ENCODE peak calls at places on chromosome 22, in four cellular contexts. X is mammary epithelial cell; R is kidney; H is CD4-positive, alpha-beta memory T cell. G is an unnamed sample. For H3K4me1, the result is how much of the 10 kb centered on the place peaks cover.

GRCh38 chr22:29719894-29720645 is at the start of gene CABP7:
- DNase-seq in R (no peak), H (no peak), X (no peak), G (no peak)

GRCh38 chr22:36510384-36510783 is 3.5 kb upstream of the FOXRED2 start:
- DNase-seq in H (no peak), R (peak), X (no peak), G (no peak)

GRCh38 chr22:36009085-36009484 is 19.5 kb downstream of the RBFOX2 start:
- DNase-seq in H (no peak), X (no peak), R (no peak), G (no peak)

GRCh38 chr22:22749167-22749758 is 104.8 kb downstream of the GGTLC2 start:
- DNase-seq in X (no peak), H (no peak), R (no peak), G (no peak)

GRCh38 chr22:21928048-21928447 is 24.6 kb downstream of the PPM1F start:
- DNase-seq in X (no peak), R (no peak), H (no peak), G (no peak)

GRCh38 chr22:20456064-20456721 is 18.6 kb upstream of the SCARF2 start:
- DNase-seq in R (peak), X (peak), H (peak), G (peak)

GRCh38 chr22:48382197-48382596 is 1445.5 kb downstream of the BRD1 start:
- DNase-seq in X (no peak), R (no peak), H (no peak), G (no peak)

GRCh38 chr22:24402460-24403192 is 24.8 kb upstream of the ADORA2A start:
- DNase-seq in X (peak), R (peak), H (no peak), G (no peak)

GRCh38 chr22:45207533-45207932 is 33.2 kb downstream of the KIAA0930 start:
- DNase-seq in H (no peak), X (no peak), R (no peak), G (no peak)

GRCh38 chr22:27164781-27165503 is 507.6 kb downstream of the MIAT start:
- DNase-seq in R (no peak), X (no peak), H (no peak), G (no peak)

GRCh38 chr22:46145361-46145851 is 4.9 kb upstream of the PPARA start:
- DNase-seq in X (no peak), R (peak), H (no peak), G (no peak)

GRCh38 chr22:23591203-23591791 is 11.2 kb upstream of the IGLL1 start:
- DNase-seq in X (peak), R (peak), H (peak), G (peak)

GRCh38 chr22:37428649-37429586 is 1.6 kb upstream of the ELFN2 start:
- DNase-seq in H (peak), X (no peak), R (no peak), G (peak)

GRCh38 chr22:24494535-24495364 is at the start of gene UPB1:
- DNase-seq in X (no peak), R (peak), H (no peak), G (no peak)

GRCh38 chr22:19853879-19854777 is 546 bp downstream of the GNB1L start:
- DNase-seq in H (peak), X (no peak), R (peak), G (peak)

GRCh38 chr22:19103881-19104821 is 18.1 kb downstream of the DGCR2 start:
- DNase-seq in X (no peak), R (no peak), H (no peak), G (no peak)

GRCh38 chr22:43976861-43977795 is 21.9 kb downstream of the SAMM50 start:
- DNase-seq in X (no peak), R (no peak), H (no peak), G (no peak)

GRCh38 chr22:46574993-46575914 is 37.8 kb upstream of the CELSR1 start:
- DNase-seq in R (peak), H (no peak), X (peak), G (no peak)

GRCh38 chr22:23825246-23825905 is 13.4 kb downstream of the DERL3 start:
- DNase-seq in H (no peak), X (no peak), R (peak), G (no peak)

GRCh38 chr22:48391820-48392219 is 1435.9 kb downstream of the BRD1 start:
- DNase-seq in H (no peak), X (no peak), R (no peak), G (no peak)

GRCh38 chr22:28894793-28895192 is 11.4 kb downstream of the ZNRF3 start:
- DNase-seq in H (no peak), R (no peak), X (no peak), G (no peak)

GRCh38 chr22:30007361-30007760 is 72.9 kb upstream of the HORMAD2 start:
- DNase-seq in X (no peak), H (no peak), R (no peak), G (no peak)

GRCh38 chr22:32650553-32651345 is 150.8 kb upstream of the TIMP3 start:
- DNase-seq in H (no peak), X (no peak), R (no peak), G (no peak)

GRCh38 chr22:44684506-44685383 is 17.3 kb upstream of the PRR5 start:
- DNase-seq in H (peak), R (peak), X (peak), G (peak)

GRCh38 chr22:21055564-21055834 is 9.8 kb downstream of the LRRC74B start:
- DNase-seq in H (no peak), X (no peak), R (no peak), G (no peak)

GRCh38 chr22:44988671-44989070 is 21.1 kb downstream of the PHF21B start:
- DNase-seq in R (no peak), H (no peak), X (no peak), G (no peak)

GRCh38 chr22:23113067-23113846 is 28.5 kb downstream of the RSPH14 start:
- DNase-seq in X (no peak), H (no peak), R (no peak), G (no peak)

GRCh38 chr22:28915969-28916368 is 32.6 kb downstream of the ZNRF3 start:
- DNase-seq in X (no peak), H (no peak), R (no peak), G (no peak)

GRCh38 chr22:36659762-36660509 is 43.6 kb downstream of the CACNG2 start:
- DNase-seq in X (peak), H (no peak), R (peak), G (no peak)

GRCh38 chr22:23240639-23241389 is 60.5 kb downstream of the BCR start:
- DNase-seq in R (no peak), H (peak), X (peak), G (no peak)

GRCh38 chr22:46132830-46133587 is 17.3 kb upstream of the PPARA start:
- DNase-seq in H (no peak), X (no peak), R (peak), G (no peak)

GRCh38 chr22:37044634-37045625 is 6.6 kb upstream of the KCTD17 start:
- DNase-seq in R (no peak), H (no peak), X (peak), G (no peak)

GRCh38 chr22:44192098-44192810 is 11.5 kb downstream of the PARVG start:
- DNase-seq in R (peak), H (peak), X (peak), G (peak)

GRCh38 chr22:46993626-46994025 is 231.2 kb downstream of the TBC1D22A start:
- DNase-seq in X (no peak), R (peak), H (no peak), G (no peak)

GRCh38 chr22:35212020-35212419 is 45.3 kb upstream of the HMGXB4 start:
- DNase-seq in X (peak), H (no peak), R (no peak), G (no peak)

GRCh38 chr22:37418627-37419369 is 8.5 kb downstream of the ELFN2 start:
- DNase-seq in H (no peak), R (peak), X (no peak), G (no peak)

GRCh38 chr22:38462960-38463784 is 4.7 kb upstream of the KDELR3 start:
- DNase-seq in H (no peak), R (peak), X (no peak), G (no peak)

GRCh38 chr22:44090571-44090905 is 66.4 kb downstream of the PARVB start:
- DNase-seq in H (no peak), R (peak), X (no peak), G (no peak)

DNA sequence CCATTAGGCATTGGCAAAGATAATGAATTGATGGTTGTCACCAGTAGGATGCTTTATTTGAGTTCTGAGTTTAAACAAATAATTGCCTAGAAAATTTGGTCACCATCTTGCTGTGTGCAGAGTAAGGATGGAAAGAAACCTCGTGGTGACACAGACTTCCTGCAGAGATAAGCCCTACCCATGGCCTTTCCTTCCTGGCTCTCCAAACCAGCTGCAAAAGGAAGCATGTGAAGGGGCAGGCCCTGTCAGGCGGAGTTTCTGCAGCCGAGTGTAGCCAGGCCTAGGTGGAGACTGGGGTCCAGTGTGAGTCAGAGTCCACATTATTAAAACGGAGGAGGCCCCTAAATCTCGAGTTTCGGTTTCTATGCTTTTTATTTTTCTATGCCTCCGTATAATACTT is 83.1 kb upstream of the ADSL start:
- DNase-seq in R (peak), H (no peak), X (no peak), G (no peak)
- H3K27ac ChIP-seq in R (no peak), H (no peak), X (no peak), G (no peak)

GRCh38 chr22:25742918-25743708 is 1.1 kb downstream of the MYO18B start:
- DNase-seq in X (no peak), H (no peak), R (no peak), G (no peak)

GRCh38 chr22:25736378-25737011 is 5.5 kb upstream of the MYO18B start:
- DNase-seq in H (peak), X (no peak), R (no peak), G (no peak)

GRCh38 chr22:25741692-25742626 is at the start of gene MYO18B:
- DNase-seq in R (no peak), H (no peak), X (no peak), G (no peak)

GRCh38 chr22:25735657-25736056 is 6.3 kb upstream of the MYO18B start:
- DNase-seq in H (no peak), X (no peak), R (no peak), G (no peak)

GRCh38 chr22:25739659-25740344 is 2.2 kb upstream of the MYO18B start:
- DNase-seq in R (no peak), X (no peak), H (no peak), G (no peak)
- H3K4me1 ChIP-seq in R (under half), X (under half), H (under half), G (under half)

GRCh38 chr22:49856343-49856742 is 2.7 kb downstream of the ZBED4 start:
- DNase-seq in H (no peak), X (no peak), R (peak), G (no peak)

GRCh38 chr22:49852898-49853894 is at the start of gene ZBED4:
- DNase-seq in R (peak), H (peak), X (peak), G (peak)

GRCh38 chr22:49856766-49857618 is 3.3 kb downstream of the ZBED4 start:
- DNase-seq in X (no peak), R (no peak), H (no peak), G (no peak)

GRCh38 chr22:49853981-49854791 is 542 bp downstream of the ZBED4 start:
- DNase-seq in X (peak), H (no peak), R (peak), G (peak)

DNA sequence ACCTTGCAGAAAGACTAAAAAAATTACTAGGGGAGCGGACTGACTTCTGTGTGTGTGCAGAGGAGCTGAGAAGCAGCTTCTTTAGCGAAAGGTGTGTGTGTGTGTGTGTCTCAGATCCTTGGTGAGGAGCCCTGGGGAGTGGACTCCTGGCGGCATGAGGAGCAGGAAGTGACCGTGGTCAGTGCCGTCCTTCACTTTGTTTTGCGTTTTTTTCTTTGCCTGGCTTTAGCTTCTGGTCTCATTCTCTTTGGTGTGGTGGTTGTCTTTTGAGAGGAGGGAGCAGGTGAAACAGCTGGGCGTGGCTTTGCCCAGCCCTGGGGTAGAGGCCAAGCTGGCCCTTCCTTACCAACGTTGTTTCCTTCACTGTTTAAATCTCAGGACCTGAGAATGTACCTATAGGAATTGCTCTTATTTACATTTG is 1.9 kb downstream of the ZBED4 start:
- DNase-seq in H (no peak), R (no peak), X (peak), G (no peak)
- H3K4me3 ChIP-seq in H (no peak), R (peak), X (peak), G (peak)

DNA sequence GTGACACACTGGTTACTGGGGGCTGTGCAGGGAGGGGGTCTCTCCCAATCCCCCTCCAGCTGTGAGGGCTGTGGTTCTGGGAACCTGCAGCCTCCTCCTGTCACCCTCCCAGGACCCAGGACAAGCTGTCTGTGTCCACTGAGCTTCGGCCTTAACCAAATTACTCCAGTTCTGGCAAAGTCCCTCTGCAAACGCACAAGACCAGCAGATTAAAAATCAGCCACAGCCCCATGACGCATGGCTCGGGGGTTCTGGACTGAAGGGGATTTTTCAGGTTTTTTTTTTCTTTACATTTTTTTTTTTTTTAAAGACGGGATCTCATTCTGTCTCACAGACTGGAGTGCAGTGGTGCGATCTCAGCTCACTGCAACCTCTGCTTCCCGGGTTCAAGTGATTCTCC is 32.2 kb upstream of the A4GALT start:
- DNase-seq in X (no peak), H (no peak), R (no peak), G (no peak)
- H3K27ac ChIP-seq in X (no peak), H (no peak), R (no peak), G (no peak)

GRCh38 chr22:39475902-39476301 is 19.1 kb downstream of the MGAT3 start:
- DNase-seq in X (no peak), R (peak), H (no peak), G (no peak)

GRCh38 chr22:39473856-39474255 is 17.0 kb downstream of the MGAT3 start:
- DNase-seq in H (no peak), R (no peak), X (no peak), G (no peak)

GRCh38 chr22:39472570-39473556 is 16.1 kb downstream of the MGAT3 start:
- DNase-seq in X (no peak), H (no peak), R (no peak), G (no peak)

GRCh38 chr22:39475337-39475736 is 18.5 kb downstream of the MGAT3 start:
- DNase-seq in R (peak), X (no peak), H (no peak), G (no peak)

DNA sequence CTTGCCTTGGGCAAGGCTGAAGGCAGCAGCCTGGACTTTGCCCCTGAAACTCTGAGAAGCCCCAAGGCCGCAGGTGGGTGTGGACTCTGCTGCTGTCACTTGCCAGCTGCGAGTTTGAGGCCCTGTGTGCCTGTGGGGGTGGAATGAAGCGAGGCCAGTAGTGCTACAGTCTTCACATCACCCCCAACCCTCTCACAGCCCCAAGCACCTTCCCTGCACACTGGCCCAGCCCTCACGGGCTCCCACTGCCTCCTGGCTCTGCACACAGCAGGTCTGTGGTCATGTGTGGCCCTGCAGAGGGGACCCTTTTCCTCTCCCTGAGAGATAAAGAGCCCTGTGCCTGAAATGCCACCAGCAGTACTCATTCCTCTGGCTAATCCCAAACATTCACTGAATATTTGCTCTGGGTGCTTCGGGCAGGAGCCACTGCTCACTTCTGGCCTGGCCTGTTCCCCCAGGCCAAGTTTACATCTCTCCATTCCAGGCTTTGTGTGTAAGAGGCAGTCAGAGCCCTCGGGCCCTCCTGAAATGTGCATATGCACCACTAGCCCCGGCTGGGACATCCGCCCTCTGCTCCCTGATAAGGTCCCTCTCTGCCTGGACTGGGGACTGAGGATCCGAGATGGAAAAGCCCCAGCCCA is 17.7 kb downstream of the MGAT3 start:
- DNase-seq in X (no peak), R (peak), H (no peak), G (no peak)
- H3K4me1 ChIP-seq in X (under half), R (under half), H (under half), G (under half)

GRCh38 chr22:42933783-42934144 is 76.7 kb upstream of the ARFGAP3 start:
- DNase-seq in X (peak), R (no peak), H (no peak), G (no peak)
- H3K4me3 ChIP-seq in X (peak), R (no peak), H (no peak), G (no peak)